ENCODE peak calls at places on chromosomes 2 and 18, in ten cellular contexts. One of them, this sample, is unnamed.

GRCh38 chr2:200340527-200341224 is 34.2 kb downstream of the SPATS2L start:
- ATAC-seq in psoas muscle: no peak
- ATAC-seq in left lobe of liver: no peak
- ATAC-seq in T-helper 17 cell: no peak
- ATAC-seq in stimulated activated effector memory CD8-positive, alpha-beta T cell treated with anti-CD3 and anti-CD28 coated beads, Interleukin-12 subunit alpha, Interleukin-12 subunit beta, amount 100 ng/mL, for 72 hours: no peak
- ATAC-seq in RWPE2: no peak
- ATAC-seq in right cardiac atrium: peak
- ATAC-seq in gastroesophageal sphincter: no peak
- ATAC-seq in PC-3: no peak
- ATAC-seq in heart left ventricle: peak
- ATAC-seq in this sample: peak

GRCh38 chr2:85243101-85244072 is 84.4 kb downstream of the TGOLN2 start:
- ATAC-seq in psoas muscle: peak
- ATAC-seq in left lobe of liver: peak
- ATAC-seq in T-helper 17 cell: no peak
- ATAC-seq in stimulated activated effector memory CD8-positive, alpha-beta T cell treated with anti-CD3 and anti-CD28 coated beads, Interleukin-12 subunit alpha, Interleukin-12 subunit beta, amount 100 ng/mL, for 72 hours: peak
- ATAC-seq in RWPE2: no peak
- ATAC-seq in right cardiac atrium: peak
- ATAC-seq in gastroesophageal sphincter: peak
- ATAC-seq in PC-3: no peak
- ATAC-seq in heart left ventricle: peak
- ATAC-seq in this sample: no peak

GRCh38 chr2:221372156-221372870 is 199.8 kb downstream of the EPHA4 start:
- ATAC-seq in psoas muscle: no peak
- ATAC-seq in left lobe of liver: no peak
- ATAC-seq in T-helper 17 cell: no peak
- ATAC-seq in stimulated activated effector memory CD8-positive, alpha-beta T cell treated with anti-CD3 and anti-CD28 coated beads, Interleukin-12 subunit alpha, Interleukin-12 subunit beta, amount 100 ng/mL, for 72 hours: no peak
- ATAC-seq in RWPE2: no peak
- ATAC-seq in right cardiac atrium: no peak
- ATAC-seq in gastroesophageal sphincter: no peak
- ATAC-seq in PC-3: no peak
- ATAC-seq in heart left ventricle: no peak
- ATAC-seq in this sample: no peak

GRCh38 chr2:48250943-48251342 is 279.0 kb upstream of the STON1 start:
- ATAC-seq in psoas muscle: peak
- ATAC-seq in left lobe of liver: peak
- ATAC-seq in T-helper 17 cell: no peak
- ATAC-seq in stimulated activated effector memory CD8-positive, alpha-beta T cell treated with anti-CD3 and anti-CD28 coated beads, Interleukin-12 subunit alpha, Interleukin-12 subunit beta, amount 100 ng/mL, for 72 hours: no peak
- ATAC-seq in RWPE2: no peak
- ATAC-seq in right cardiac atrium: peak
- ATAC-seq in gastroesophageal sphincter: no peak
- ATAC-seq in PC-3: no peak
- ATAC-seq in heart left ventricle: no peak
- ATAC-seq in this sample: no peak

GRCh38 chr2:60508307-60508706 is 45.1 kb downstream of the BCL11A start:
- ATAC-seq in psoas muscle: no peak
- ATAC-seq in left lobe of liver: no peak
- ATAC-seq in T-helper 17 cell: no peak
- ATAC-seq in stimulated activated effector memory CD8-positive, alpha-beta T cell treated with anti-CD3 and anti-CD28 coated beads, Interleukin-12 subunit alpha, Interleukin-12 subunit beta, amount 100 ng/mL, for 72 hours: no peak
- ATAC-seq in RWPE2: no peak
- ATAC-seq in right cardiac atrium: no peak
- ATAC-seq in gastroesophageal sphincter: no peak
- ATAC-seq in PC-3: no peak
- ATAC-seq in heart left ventricle: no peak
- ATAC-seq in this sample: no peak

GRCh38 chr18:12569791-12570190 is 88.1 kb downstream of the SPIRE1 start:
- ATAC-seq in psoas muscle: no peak
- ATAC-seq in left lobe of liver: peak
- ATAC-seq in T-helper 17 cell: no peak
- ATAC-seq in stimulated activated effector memory CD8-positive, alpha-beta T cell treated with anti-CD3 and anti-CD28 coated beads, Interleukin-12 subunit alpha, Interleukin-12 subunit beta, amount 100 ng/mL, for 72 hours: no peak
- ATAC-seq in RWPE2: no peak
- ATAC-seq in right cardiac atrium: no peak
- ATAC-seq in gastroesophageal sphincter: no peak
- ATAC-seq in PC-3: no peak
- ATAC-seq in heart left ventricle: no peak
- ATAC-seq in this sample: no peak

GRCh38 chr18:26479065-26479685 is 69.2 kb downstream of the KCTD1 start:
- ATAC-seq in psoas muscle: no peak
- ATAC-seq in left lobe of liver: no peak
- ATAC-seq in T-helper 17 cell: no peak
- ATAC-seq in stimulated activated effector memory CD8-positive, alpha-beta T cell treated with anti-CD3 and anti-CD28 coated beads, Interleukin-12 subunit alpha, Interleukin-12 subunit beta, amount 100 ng/mL, for 72 hours: no peak
- ATAC-seq in RWPE2: no peak
- ATAC-seq in right cardiac atrium: peak
- ATAC-seq in gastroesophageal sphincter: no peak
- ATAC-seq in PC-3: no peak
- ATAC-seq in heart left ventricle: no peak
- ATAC-seq in this sample: no peak

GRCh38 chr2:162308747-162309503 is 9.6 kb downstream of the IFIH1 start:
- ATAC-seq in psoas muscle: no peak
- ATAC-seq in left lobe of liver: no peak
- ATAC-seq in T-helper 17 cell: no peak
- ATAC-seq in stimulated activated effector memory CD8-positive, alpha-beta T cell treated with anti-CD3 and anti-CD28 coated beads, Interleukin-12 subunit alpha, Interleukin-12 subunit beta, amount 100 ng/mL, for 72 hours: peak
- ATAC-seq in RWPE2: peak
- ATAC-seq in right cardiac atrium: no peak
- ATAC-seq in gastroesophageal sphincter: no peak
- ATAC-seq in PC-3: no peak
- ATAC-seq in heart left ventricle: no peak
- ATAC-seq in this sample: no peak

GRCh38 chr18:32930695-32931301 is 158.0 kb upstream of the KLHL14 start:
- ATAC-seq in psoas muscle: no peak
- ATAC-seq in left lobe of liver: no peak
- ATAC-seq in T-helper 17 cell: peak
- ATAC-seq in stimulated activated effector memory CD8-positive, alpha-beta T cell treated with anti-CD3 and anti-CD28 coated beads, Interleukin-12 subunit alpha, Interleukin-12 subunit beta, amount 100 ng/mL, for 72 hours: peak
- ATAC-seq in RWPE2: peak
- ATAC-seq in right cardiac atrium: no peak
- ATAC-seq in gastroesophageal sphincter: no peak
- ATAC-seq in PC-3: peak
- ATAC-seq in heart left ventricle: no peak
- ATAC-seq in this sample: peak

GRCh38 chr2:101262142-101262541 is 9.5 kb downstream of the CNOT11 start:
- ATAC-seq in psoas muscle: no peak
- ATAC-seq in left lobe of liver: no peak
- ATAC-seq in T-helper 17 cell: no peak
- ATAC-seq in stimulated activated effector memory CD8-positive, alpha-beta T cell treated with anti-CD3 and anti-CD28 coated beads, Interleukin-12 subunit alpha, Interleukin-12 subunit beta, amount 100 ng/mL, for 72 hours: no peak
- ATAC-seq in RWPE2: no peak
- ATAC-seq in right cardiac atrium: no peak
- ATAC-seq in gastroesophageal sphincter: no peak
- ATAC-seq in PC-3: no peak
- ATAC-seq in heart left ventricle: peak
- ATAC-seq in this sample: no peak

GRCh38 chr2:159758686-159759085 is 39.3 kb downstream of the CD302 start:
- ATAC-seq in psoas muscle: no peak
- ATAC-seq in left lobe of liver: no peak
- ATAC-seq in T-helper 17 cell: no peak
- ATAC-seq in stimulated activated effector memory CD8-positive, alpha-beta T cell treated with anti-CD3 and anti-CD28 coated beads, Interleukin-12 subunit alpha, Interleukin-12 subunit beta, amount 100 ng/mL, for 72 hours: no peak
- ATAC-seq in RWPE2: no peak
- ATAC-seq in right cardiac atrium: no peak
- ATAC-seq in gastroesophageal sphincter: no peak
- ATAC-seq in PC-3: peak
- ATAC-seq in heart left ventricle: no peak
- ATAC-seq in this sample: no peak

GRCh38 chr18:55570966-55571365 is 17.0 kb downstream of the TCF4 start:
- ATAC-seq in psoas muscle: no peak
- ATAC-seq in left lobe of liver: no peak
- ATAC-seq in T-helper 17 cell: no peak
- ATAC-seq in stimulated activated effector memory CD8-positive, alpha-beta T cell treated with anti-CD3 and anti-CD28 coated beads, Interleukin-12 subunit alpha, Interleukin-12 subunit beta, amount 100 ng/mL, for 72 hours: no peak
- ATAC-seq in RWPE2: no peak
- ATAC-seq in right cardiac atrium: no peak
- ATAC-seq in gastroesophageal sphincter: no peak
- ATAC-seq in PC-3: no peak
- ATAC-seq in heart left ventricle: no peak
- ATAC-seq in this sample: no peak

GRCh38 chr2:10584843-10585475 is 104.8 kb downstream of the NOL10 start:
- ATAC-seq in psoas muscle: no peak
- ATAC-seq in left lobe of liver: no peak
- ATAC-seq in T-helper 17 cell: no peak
- ATAC-seq in stimulated activated effector memory CD8-positive, alpha-beta T cell treated with anti-CD3 and anti-CD28 coated beads, Interleukin-12 subunit alpha, Interleukin-12 subunit beta, amount 100 ng/mL, for 72 hours: no peak
- ATAC-seq in RWPE2: peak
- ATAC-seq in right cardiac atrium: no peak
- ATAC-seq in gastroesophageal sphincter: no peak
- ATAC-seq in PC-3: peak
- ATAC-seq in heart left ventricle: no peak
- ATAC-seq in this sample: no peak

GRCh38 chr18:34609991-34610658 is 100.0 kb upstream of the DTNA start:
- ATAC-seq in psoas muscle: no peak
- ATAC-seq in left lobe of liver: no peak
- ATAC-seq in T-helper 17 cell: no peak
- ATAC-seq in stimulated activated effector memory CD8-positive, alpha-beta T cell treated with anti-CD3 and anti-CD28 coated beads, Interleukin-12 subunit alpha, Interleukin-12 subunit beta, amount 100 ng/mL, for 72 hours: no peak
- ATAC-seq in RWPE2: no peak
- ATAC-seq in right cardiac atrium: no peak
- ATAC-seq in gastroesophageal sphincter: no peak
- ATAC-seq in PC-3: no peak
- ATAC-seq in heart left ventricle: no peak
- ATAC-seq in this sample: no peak

GRCh38 chr2:110858135-110858737 is 125.9 kb downstream of the ACOXL start:
- ATAC-seq in psoas muscle: no peak
- ATAC-seq in left lobe of liver: no peak
- ATAC-seq in T-helper 17 cell: peak
- ATAC-seq in stimulated activated effector memory CD8-positive, alpha-beta T cell treated with anti-CD3 and anti-CD28 coated beads, Interleukin-12 subunit alpha, Interleukin-12 subunit beta, amount 100 ng/mL, for 72 hours: peak
- ATAC-seq in RWPE2: peak
- ATAC-seq in right cardiac atrium: no peak
- ATAC-seq in gastroesophageal sphincter: no peak
- ATAC-seq in PC-3: no peak
- ATAC-seq in heart left ventricle: no peak
- ATAC-seq in this sample: peak

GRCh38 chr2:51201295-51201694 is 169.4 kb upstream of the NRXN1 start:
- ATAC-seq in psoas muscle: no peak
- ATAC-seq in left lobe of liver: no peak
- ATAC-seq in T-helper 17 cell: no peak
- ATAC-seq in stimulated activated effector memory CD8-positive, alpha-beta T cell treated with anti-CD3 and anti-CD28 coated beads, Interleukin-12 subunit alpha, Interleukin-12 subunit beta, amount 100 ng/mL, for 72 hours: no peak
- ATAC-seq in RWPE2: no peak
- ATAC-seq in right cardiac atrium: no peak
- ATAC-seq in gastroesophageal sphincter: no peak
- ATAC-seq in PC-3: no peak
- ATAC-seq in heart left ventricle: no peak
- ATAC-seq in this sample: no peak

GRCh38 chr2:16183345-16183744 is 243.0 kb downstream of the MYCN start:
- ATAC-seq in psoas muscle: no peak
- ATAC-seq in left lobe of liver: no peak
- ATAC-seq in T-helper 17 cell: no peak
- ATAC-seq in stimulated activated effector memory CD8-positive, alpha-beta T cell treated with anti-CD3 and anti-CD28 coated beads, Interleukin-12 subunit alpha, Interleukin-12 subunit beta, amount 100 ng/mL, for 72 hours: no peak
- ATAC-seq in RWPE2: no peak
- ATAC-seq in right cardiac atrium: no peak
- ATAC-seq in gastroesophageal sphincter: no peak
- ATAC-seq in PC-3: no peak
- ATAC-seq in heart left ventricle: no peak
- ATAC-seq in this sample: no peak

GRCh38 chr2:96156926-96157648 is 11.8 kb upstream of the DUSP2 start:
- ATAC-seq in psoas muscle: no peak
- ATAC-seq in left lobe of liver: no peak
- ATAC-seq in T-helper 17 cell: no peak
- ATAC-seq in stimulated activated effector memory CD8-positive, alpha-beta T cell treated with anti-CD3 and anti-CD28 coated beads, Interleukin-12 subunit alpha, Interleukin-12 subunit beta, amount 100 ng/mL, for 72 hours: peak
- ATAC-seq in RWPE2: no peak
- ATAC-seq in right cardiac atrium: no peak
- ATAC-seq in gastroesophageal sphincter: no peak
- ATAC-seq in PC-3: no peak
- ATAC-seq in heart left ventricle: no peak
- ATAC-seq in this sample: peak